ENCODE peak calls at places on chromosomes 13 and 19, in four cellular contexts. N, I, B and Z are unnamed samples.

GRCh38 chr13:65582160-65582559 is 1648.0 kb downstream of the PCDH9 start:
- DNase-seq in N (no peak), I (no peak), B (no peak), Z (no peak)

GRCh38 chr13:32309812-32310706 is 5.1 kb downstream of the ZAR1L start:
- DNase-seq in N (peak), I (peak), B (no peak), Z (peak)

GRCh38 chr13:49329831-49330545 is 82.3 kb downstream of the CDADC1 start:
- DNase-seq in B (no peak), I (peak), N (no peak), Z (no peak)

GRCh38 chr19:43765109-43765876 is 10.5 kb upstream of the SMG9 start:
- DNase-seq in N (peak), I (no peak), B (peak), Z (peak)

GRCh38 chr19:45179063-45179847 is 671 bp downstream of the BLOC1S3 start:
- DNase-seq in N (no peak), I (peak), B (peak), Z (peak)

GRCh38 chr13:111168116-111168515 is 53.0 kb downstream of the ARHGEF7 start:
- DNase-seq in B (no peak), N (no peak), I (no peak), Z (no peak)

GRCh38 chr13:27526516-27526915 is 76.2 kb upstream of the MTIF3 start:
- DNase-seq in I (no peak), N (no peak), B (no peak), Z (no peak)

GRCh38 chr19:5667751-5668271 is 12.5 kb downstream of the MICOS13 start:
- DNase-seq in B (no peak), I (no peak), N (no peak), Z (no peak)

GRCh38 chr13:44894001-44894770 is 95.1 kb downstream of the NUFIP1 start:
- DNase-seq in N (no peak), I (peak), B (no peak), Z (no peak)

GRCh38 chr19:11673608-11674041 is 65.1 kb downstream of the ZNF823 start:
- DNase-seq in N (no peak), I (peak), B (peak), Z (peak)

GRCh38 chr19:31264379-31264778 is 84.9 kb downstream of the TSHZ3 start:
- DNase-seq in N (no peak), I (no peak), B (no peak), Z (no peak)

GRCh38 chr19:57800696-57801095 is 14.0 kb downstream of the ZNF552 start:
- DNase-seq in I (no peak), B (no peak), N (no peak), Z (no peak)

GRCh38 chr13:27794921-27795717 is 2.8 kb downstream of the GSX1 start:
- DNase-seq in N (no peak), B (no peak), I (no peak), Z (no peak)

GRCh38 chr19:34317311-34317927 is 47.6 kb upstream of the GPI start:
- DNase-seq in N (no peak), B (no peak), I (no peak), Z (peak)

GRCh38 chr13:100035936-100036335 is 53.0 kb upstream of the PCCA start:
- DNase-seq in I (no peak), B (no peak), N (no peak), Z (no peak)

GRCh38 chr13:100044936-100045335 is 44.0 kb upstream of the PCCA start:
- DNase-seq in N (no peak), I (no peak), B (no peak), Z (no peak)

GRCh38 chr13:100039740-100040139 is 49.2 kb upstream of the PCCA start:
- DNase-seq in I (peak), B (no peak), N (no peak), Z (no peak)

GRCh38 chr13:100045355-100045754 is 43.5 kb upstream of the PCCA start:
- DNase-seq in B (no peak), I (no peak), N (no peak), Z (no peak)

DNA sequence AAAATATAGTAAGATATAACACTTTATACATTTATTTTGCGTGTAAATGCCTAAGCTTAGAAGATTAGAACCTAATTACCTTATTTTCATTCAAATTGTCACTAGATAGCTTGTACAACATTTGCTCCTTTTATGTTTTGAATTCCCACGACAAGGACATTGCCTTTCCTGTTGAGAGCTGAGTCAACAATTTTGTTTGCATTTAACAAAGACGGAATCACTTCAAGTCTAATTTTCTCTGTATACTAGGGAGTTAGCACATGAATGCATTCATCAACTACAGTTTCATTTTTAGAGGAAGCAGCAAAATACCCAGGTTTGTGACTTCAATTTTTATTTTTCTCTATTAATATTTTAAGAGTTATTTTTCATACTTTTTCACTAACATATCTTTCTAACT is 48.7 kb upstream of the PCCA start:
- DNase-seq in N (no peak), B (no peak), I (no peak), Z (peak)
- H3K27ac ChIP-seq in N (no peak), B (no peak), I (no peak), Z (no peak)

GRCh38 chr19:19502808-19503602 is 12.3 kb downstream of the TSSK6 start:
- DNase-seq in B (no peak), N (no peak), I (no peak), Z (no peak)
- H3K27ac ChIP-seq in B (no peak), N (no peak), I (no peak), Z (no peak)

GRCh38 chr19:48804496-48804895 is 6.3 kb downstream of the BCAT2 start:
- DNase-seq in B (no peak), N (no peak), I (no peak), Z (no peak)

GRCh38 chr19:48805452-48805851 is 5.4 kb downstream of the BCAT2 start:
- DNase-seq in N (no peak), B (no peak), I (no peak), Z (no peak)

GRCh38 chr19:48807590-48808308 is 3.1 kb downstream of the BCAT2 start:
- DNase-seq in I (no peak), B (no peak), N (no peak), Z (no peak)

GRCh38 chr19:48806518-48806817 is 4.4 kb downstream of the BCAT2 start:
- DNase-seq in B (no peak), I (no peak), N (no peak), Z (no peak)

DNA sequence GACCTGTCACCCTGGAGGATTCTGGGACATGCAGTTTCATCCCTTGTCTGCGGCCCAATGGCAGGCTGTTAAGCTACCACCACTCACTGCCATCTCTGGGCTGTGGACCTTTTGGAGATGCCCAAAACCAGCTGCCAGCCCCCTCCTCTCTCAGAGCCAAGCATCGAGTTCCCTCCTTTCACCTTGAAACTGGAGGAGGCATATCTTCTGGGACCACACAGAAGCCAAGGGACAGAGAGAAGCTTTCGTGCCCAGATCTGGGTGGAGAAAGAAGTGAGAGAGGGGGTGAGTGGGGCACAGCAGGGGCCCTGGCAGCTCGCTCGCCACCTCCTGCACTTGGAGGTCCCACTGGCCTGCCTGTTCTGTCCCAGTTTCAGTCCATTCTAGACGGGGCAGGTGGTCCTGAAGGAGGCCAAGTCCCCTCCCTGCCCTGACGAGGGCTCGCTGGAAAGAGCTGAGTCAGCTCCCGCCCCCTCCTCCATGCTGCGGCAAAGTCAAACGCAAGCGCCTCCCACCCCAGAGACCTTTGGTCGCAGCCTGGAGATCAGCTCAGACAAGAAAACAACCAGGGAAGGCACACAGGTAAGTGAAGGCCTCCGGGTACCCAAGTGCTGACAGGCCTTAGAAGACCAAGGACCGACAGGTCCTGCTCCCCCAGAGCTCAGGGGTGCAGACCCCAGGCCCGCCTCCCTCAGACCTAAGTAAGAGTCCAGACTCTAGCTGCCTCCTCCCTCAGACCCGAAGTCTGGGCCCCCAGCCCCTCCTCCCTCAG is 3.8 kb downstream of the BCAT2 start:
- DNase-seq in B (no peak), N (no peak), I (peak), Z (peak)
- H3K27ac ChIP-seq in B (no peak), N (no peak), I (peak), Z (peak)

DNA sequence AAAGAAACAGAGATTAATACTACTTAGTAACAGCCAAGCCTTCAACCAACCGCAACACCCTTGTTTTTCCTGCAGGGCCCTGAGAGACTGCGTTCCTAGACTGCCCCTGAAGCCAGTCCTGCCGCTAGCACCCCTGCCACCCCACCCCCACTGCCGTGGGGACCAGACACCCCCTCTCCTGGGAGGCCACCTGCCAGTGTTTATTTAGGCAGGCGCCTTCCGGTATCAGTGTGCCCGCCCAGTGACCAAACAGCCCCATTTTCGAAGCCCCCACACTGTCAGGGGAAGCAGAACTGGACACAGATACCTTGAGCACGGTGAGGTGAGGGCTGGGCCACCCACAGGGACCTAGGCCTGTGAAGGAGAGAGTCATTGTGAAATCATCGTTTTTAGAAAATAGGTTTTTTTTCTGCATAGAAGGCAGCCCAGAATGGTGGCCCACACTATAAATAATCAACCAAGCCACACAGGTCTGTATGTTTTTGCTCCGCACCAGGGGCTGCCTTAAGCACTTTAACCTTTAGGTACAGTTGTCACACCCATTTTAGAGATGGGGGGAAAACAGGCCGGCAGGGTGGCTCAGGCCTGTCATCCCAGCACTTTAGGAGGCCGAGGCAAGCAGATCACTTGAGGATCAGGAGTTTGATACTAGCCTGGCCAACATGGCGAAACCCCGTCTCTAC is 3.5 kb upstream of the TLE5 start:
- DNase-seq in B (no peak), I (no peak), N (no peak), Z (no peak)
- H3K27ac ChIP-seq in B (no peak), I (no peak), N (no peak), Z (no peak)

GRCh38 chr13:51770681-51771417 is 33.1 kb downstream of the DHRS12 start:
- DNase-seq in N (no peak), I (no peak), B (no peak), Z (no peak)
- H3K27ac ChIP-seq in N (no peak), I (no peak), B (peak), Z (no peak)

GRCh38 chr13:24076636-24077035 is 83.9 kb upstream of the SPATA13 start:
- DNase-seq in I (no peak), N (no peak), B (no peak), Z (no peak)
- H3K27ac ChIP-seq in I (no peak), N (no peak), B (no peak), Z (no peak)

GRCh38 chr19:51572415-51572814 is 1.3 kb downstream of the ZNF175 start:
- DNase-seq in N (no peak), B (no peak), I (no peak), Z (no peak)
- H3K27ac ChIP-seq in N (no peak), B (no peak), I (no peak), Z (no peak)

GRCh38 chr19:56120002-56120370 is 1.1 kb downstream of the ZNF787 start:
- DNase-seq in B (no peak), I (no peak), N (no peak), Z (no peak)

GRCh38 chr19:56118666-56119584 is 2.2 kb downstream of the ZNF787 start:
- DNase-seq in I (no peak), B (no peak), N (no peak), Z (no peak)

GRCh38 chr19:56117889-56118288 is 3.2 kb downstream of the ZNF787 start:
- DNase-seq in N (no peak), B (no peak), I (no peak), Z (no peak)

GRCh38 chr19:56120371-56121179 is 520 bp downstream of the ZNF787 start:
- DNase-seq in N (peak), B (peak), I (peak), Z (peak)

DNA sequence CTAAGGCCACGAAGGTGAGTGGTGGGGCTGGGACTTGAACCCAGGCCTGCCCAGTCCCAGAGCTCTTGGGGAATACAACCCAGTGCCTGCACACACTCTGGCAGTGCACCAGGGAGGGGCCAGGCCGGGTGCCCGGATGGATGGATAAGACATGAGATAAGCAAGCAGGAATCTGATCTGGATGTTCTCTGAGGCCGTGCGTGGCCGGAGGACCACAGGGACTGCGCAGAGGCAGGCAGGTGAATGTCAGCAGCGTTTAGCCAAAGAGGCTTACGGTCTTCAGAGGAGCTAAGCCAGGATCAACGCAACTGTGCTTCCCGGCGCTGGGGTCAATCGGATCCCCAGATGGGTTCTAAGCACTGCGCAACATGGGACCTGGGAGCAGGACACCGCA is 1.5 kb downstream of the ZNF787 start:
- DNase-seq in N (no peak), I (no peak), B (peak), Z (no peak)
- H3K27ac ChIP-seq in N (peak), I (peak), B (peak), Z (peak)

GRCh38 chr19:19463348-19464117 is 51.8 kb downstream of the TSSK6 start:
- DNase-seq in B (no peak), I (no peak), N (no peak), Z (peak)
- H3K27ac ChIP-seq in B (peak), I (peak), N (no peak), Z (peak)